ENCODE peak calls at places on chromosomes 1 and 21, in eight cellular contexts. X is esophagus squamous epithelium; N is kidney; G is adrenal gland; Q is A549; V is effector memory CD4-positive, alpha-beta T cell; H is colonic mucosa; I is thoracic aorta. K is an unnamed sample. For H3K4me1, the result is how much of the 10 kb centered on the place peaks cover.

GRCh38 chr1:26574690-26575349 is 45.3 kb downstream of the RPS6KA1 start:
- DNase-seq in X (no peak), N (peak), G (peak), Q (no peak), V (no peak), H (no peak), I (no peak), K (no peak)

GRCh38 chr1:151340870-151341754 is 5.9 kb downstream of the RFX5 start:
- DNase-seq in X (no peak), N (no peak), G (peak), Q (peak), V (peak), H (peak), I (no peak), K (peak)

GRCh38 chr1:6603851-6604558 is 1.3 kb upstream of the KLHL21 start:
- DNase-seq in X (no peak), N (peak), G (peak), Q (no peak), V (no peak), H (no peak), I (peak), K (no peak)

GRCh38 chr1:212118167-212118871 is 82.8 kb downstream of the DTL start:
- DNase-seq in X (no peak), N (no peak), G (no peak), Q (no peak), V (no peak), H (no peak), I (no peak), K (no peak)

GRCh38 chr1:62230724-62231123 is 36.1 kb downstream of the L1TD1 start:
- DNase-seq in X (no peak), N (no peak), G (no peak), Q (peak), V (no peak), H (no peak), I (no peak), K (no peak)

GRCh38 chr1:50458507-50458906 is 35.3 kb upstream of the DMRTA2 start:
- DNase-seq in X (no peak), N (no peak), G (no peak), Q (no peak), V (no peak), H (no peak), I (no peak), K (no peak)

GRCh38 chr21:31660134-31660565 is 657 bp downstream of the SOD1 start:
- DNase-seq in X (no peak), N (peak), G (no peak), Q (peak), V (no peak), H (peak), I (no peak), K (peak)

GRCh38 chr1:243917177-243917862 is 67.3 kb upstream of the AKT3 start:
- DNase-seq in X (no peak), N (peak), G (peak), Q (peak), V (no peak), H (peak), I (no peak), K (peak)

GRCh38 chr21:43937898-43938309 is 72.9 kb downstream of the AGPAT3 start:
- DNase-seq in X (no peak), N (no peak), G (no peak), Q (no peak), V (no peak), H (no peak), I (no peak), K (no peak)

GRCh38 chr1:175073054-175073453 is 5.4 kb downstream of the TNN start:
- DNase-seq in X (no peak), N (no peak), G (no peak), Q (no peak), V (no peak), H (no peak), I (no peak), K (no peak)

GRCh38 chr1:93695411-93696005 is 13.9 kb upstream of the BCAR3 start:
- DNase-seq in X (no peak), N (no peak), G (no peak), Q (no peak), V (no peak), H (no peak), I (no peak), K (no peak)

GRCh38 chr21:43340491-43341348 is 86.2 kb downstream of the SIK1 start:
- DNase-seq in X (no peak), N (no peak), G (peak), Q (peak), V (no peak), H (no peak), I (no peak), K (peak)

GRCh38 chr1:46747683-46748288 is 28.9 kb upstream of the EFCAB14 start:
- DNase-seq in X (no peak), N (no peak), G (peak), Q (peak), V (no peak), H (peak), I (no peak), K (peak)

GRCh38 chr1:55061706-55062321 is 22.5 kb downstream of the PCSK9 start:
- DNase-seq in X (no peak), N (no peak), G (no peak), Q (no peak), V (no peak), H (no peak), I (no peak), K (no peak)

GRCh38 chr1:187010571-187011309 is 182.0 kb downstream of the PLA2G4A start:
- DNase-seq in X (no peak), N (no peak), G (no peak), Q (no peak), V (no peak), H (no peak), I (no peak), K (no peak)

GRCh38 chr1:204327359-204327758 is 32.4 kb downstream of the PLEKHA6 start:
- DNase-seq in X (no peak), N (no peak), G (no peak), Q (no peak), V (no peak), H (no peak), I (no peak), K (no peak)

GRCh38 chr21:15820857-15821256 is 91.1 kb downstream of the USP25 start:
- DNase-seq in X (no peak), N (no peak), G (no peak), Q (no peak), V (no peak), H (no peak), I (no peak), K (no peak)

GRCh38 chr1:81125672-81126071 is 675.1 kb upstream of the ADGRL2 start:
- DNase-seq in X (no peak), N (no peak), G (no peak), Q (no peak), V (no peak), H (no peak), I (no peak), K (no peak)

GRCh38 chr21:35987475-35987874 is 72.9 kb downstream of the SETD4 start:
- DNase-seq in X (no peak), N (no peak), G (no peak), Q (no peak), V (no peak), H (no peak), I (no peak), K (peak)

GRCh38 chr1:101587749-101588148 is 350.9 kb downstream of the S1PR1 start:
- DNase-seq in X (no peak), N (peak), G (peak), Q (no peak), V (no peak), H (peak), I (no peak), K (peak)

GRCh38 chr1:220527279-220528048 is 472 bp upstream of the MARK1 start:
- DNase-seq in X (no peak), N (peak), G (no peak), Q (no peak), V (no peak), H (peak), I (no peak), K (peak)

GRCh38 chr1:156014829-156015228 is 5.9 kb downstream of the SSR2 start:
- DNase-seq in X (no peak), N (no peak), G (no peak), Q (no peak), V (no peak), H (no peak), I (no peak), K (no peak)

GRCh38 chr1:201042663-201043461 is 19.3 kb upstream of the KIF21B start:
- DNase-seq in X (peak), N (peak), G (peak), Q (peak), V (peak), H (peak), I (no peak), K (peak)

GRCh38 chr1:48916121-48917069 is 139.7 kb upstream of the BEND5 start:
- DNase-seq in X (no peak), N (no peak), G (peak), Q (peak), V (no peak), H (no peak), I (no peak), K (peak)

GRCh38 chr1:110618668-110619067 is 12.5 kb upstream of the KCNA2 start:
- DNase-seq in X (no peak), N (no peak), G (no peak), Q (no peak), V (no peak), H (no peak), I (no peak), K (no peak)

GRCh38 chr1:183655562-183656075 is 2.5 kb upstream of the APOBEC4 start:
- DNase-seq in X (no peak), N (peak), G (peak), Q (peak), V (peak), H (peak), I (peak), K (peak)

GRCh38 chr21:26966360-26966977 is 419 bp downstream of the ADAMTS5 start:
- DNase-seq in X (no peak), N (peak), G (no peak), Q (no peak), V (no peak), H (no peak), I (no peak), K (no peak)

GRCh38 chr1:155241069-155241679 is 14.1 kb downstream of the ENTREP3 start:
- DNase-seq in X (no peak), N (no peak), G (peak), Q (peak), V (peak), H (peak), I (no peak), K (peak)

GRCh38 chr1:239717097-239718051 is 331.0 kb downstream of the CHRM3 start:
- DNase-seq in X (no peak), N (no peak), G (no peak), Q (no peak), V (no peak), H (no peak), I (no peak), K (no peak)

GRCh38 chr1:236206548-236206947 is 64.2 kb downstream of the GPR137B start:
- DNase-seq in X (no peak), N (no peak), G (peak), Q (no peak), V (no peak), H (peak), I (no peak), K (no peak)

GRCh38 chr1:111406325-111406768 is 21.2 kb downstream of the OVGP1 start:
- DNase-seq in X (no peak), N (no peak), G (peak), Q (no peak), V (peak), H (peak), I (no peak), K (peak)

GRCh38 chr1:67701876-67702275 is 16.9 kb downstream of the GADD45A start:
- DNase-seq in X (no peak), N (no peak), G (no peak), Q (no peak), V (no peak), H (no peak), I (no peak), K (no peak)
- H3K27ac ChIP-seq in X (no peak), N (no peak), G (no peak), Q (no peak), V (no peak), H (no peak), I (no peak), K (no peak)

GRCh38 chr1:40382110-40382464 is 8.6 kb downstream of the SMAP2 start:
- DNase-seq in X (no peak), N (no peak), G (no peak), Q (no peak), V (no peak), H (no peak), I (no peak), K (no peak)
- H3K4me3 ChIP-seq in X (no peak), N (no peak), G (no peak), Q (no peak), V (peak), H (no peak), I (peak), K (no peak)

GRCh38 chr1:27885620-27886352 is 13.4 kb downstream of the THEMIS2 start:
- DNase-seq in X (no peak), N (no peak), G (peak), Q (no peak), V (no peak), H (no peak), I (no peak), K (no peak)
- H3K4me1 ChIP-seq in X (under half), N (under half), G (under half), Q (under half), V (under half), H (under half), I (under half), K (under half)

DNA sequence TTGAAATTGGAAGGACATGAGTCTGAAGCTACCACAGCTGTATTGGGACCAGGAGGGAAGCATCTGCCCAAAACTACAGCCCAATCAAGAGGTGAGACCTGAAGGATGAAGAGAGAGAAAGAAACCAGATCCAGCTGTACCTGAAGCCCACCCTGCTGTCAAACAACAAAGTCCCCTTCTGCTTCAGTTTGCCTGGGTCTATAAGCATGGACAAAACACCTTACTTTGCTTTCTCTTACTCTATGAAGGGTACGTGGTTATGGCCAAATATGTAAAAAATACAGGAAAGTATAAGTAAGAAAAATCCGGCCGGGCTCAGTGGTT is 26.4 kb downstream of the TOMM20 start:
- DNase-seq in X (no peak), N (no peak), G (no peak), Q (no peak), V (no peak), H (no peak), I (no peak), K (no peak)
- H3K27ac ChIP-seq in X (no peak), N (no peak), G (no peak), Q (no peak), V (no peak), H (no peak), I (no peak), K (no peak)

GRCh38 chr1:197911857-197912696 is 5.1 kb upstream of the LHX9 start:
- DNase-seq in X (no peak), N (no peak), G (no peak), Q (no peak), V (no peak), H (no peak), I (no peak), K (no peak)
- H3K4me3 ChIP-seq in X (peak), N (no peak), G (no peak), Q (peak), V (peak), H (no peak), I (peak), K (no peak)

DNA sequence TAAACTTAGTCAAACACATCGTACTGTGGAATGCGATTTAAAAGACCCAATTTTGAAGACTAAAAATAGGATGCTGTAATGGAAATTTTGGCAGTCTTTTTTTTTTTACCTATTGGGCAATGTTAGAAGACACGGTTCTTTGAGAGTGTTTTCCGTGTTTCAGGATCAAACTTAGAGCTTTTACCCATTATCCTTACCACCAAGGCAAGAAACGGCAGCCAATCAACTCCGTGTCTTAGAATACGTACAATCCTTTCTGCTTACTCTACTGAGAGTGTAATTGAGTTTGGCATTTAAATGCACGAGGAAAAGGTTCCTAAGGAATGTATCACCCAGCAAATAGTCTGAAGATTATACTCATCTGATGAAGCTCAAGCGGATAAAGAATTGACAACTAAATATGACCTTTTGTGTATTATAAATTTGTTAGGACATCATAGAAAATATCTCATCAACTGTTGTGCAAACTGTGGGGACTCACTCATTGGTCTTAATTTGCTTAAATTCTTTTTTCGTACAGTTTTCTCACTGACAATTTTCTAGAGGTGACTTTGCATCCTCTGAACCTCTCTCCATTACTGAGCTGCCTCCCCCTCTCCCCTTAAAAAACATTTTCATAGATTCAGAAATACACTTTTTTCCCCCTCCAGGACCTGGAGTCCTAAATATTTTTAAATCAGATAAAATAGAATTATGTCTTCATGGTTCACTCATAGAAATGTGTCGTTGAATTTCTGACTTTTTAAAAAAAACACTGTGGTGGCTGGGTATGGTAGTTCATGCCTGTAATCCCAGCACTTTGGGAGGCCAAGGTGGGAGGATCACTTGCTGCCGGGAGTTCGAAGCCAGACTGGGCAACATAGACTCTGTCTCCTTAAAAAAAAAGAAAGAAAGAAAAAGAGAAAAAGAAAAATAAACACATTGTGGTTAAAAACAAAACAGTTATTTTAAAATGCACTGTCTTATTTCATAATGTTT is 1.3 kb downstream of the CNST start:
- DNase-seq in X (no peak), N (peak), G (no peak), Q (no peak), V (no peak), H (no peak), I (no peak), K (peak)
- H3K4me1 ChIP-seq in X (under half), N (under half), G (half or more), Q (under half), V (under half), H (under half), I (half or more), K (under half)

GRCh38 chr1:84505167-84506001 is 802 bp upstream of the SPATA1 start:
- DNase-seq in X (no peak), N (no peak), G (peak), Q (peak), V (no peak), H (no peak), I (peak), K (peak)

GRCh38 chr1:84508510-84508909 is 2.1 kb upstream of the GNG5 start:
- DNase-seq in X (no peak), N (no peak), G (no peak), Q (no peak), V (no peak), H (no peak), I (no peak), K (no peak)

GRCh38 chr1:84504580-84505021 is 1.6 kb upstream of the SPATA1 start:
- DNase-seq in X (no peak), N (no peak), G (no peak), Q (no peak), V (no peak), H (no peak), I (no peak), K (peak)

GRCh38 chr1:84506729-84507453 is 510 bp upstream of the GNG5 start:
- DNase-seq in X (no peak), N (no peak), G (no peak), Q (no peak), V (no peak), H (no peak), I (no peak), K (no peak)

GRCh38 chr1:84506002-84506728 is at the start of the genes GNG5 and SPATA1:
- DNase-seq in X (peak), N (peak), G (peak), Q (peak), V (peak), H (peak), I (peak), K (peak)
- H3K27ac ChIP-seq in X (peak), N (peak), G (peak), Q (peak), V (peak), H (peak), I (peak), K (peak)

DNA sequence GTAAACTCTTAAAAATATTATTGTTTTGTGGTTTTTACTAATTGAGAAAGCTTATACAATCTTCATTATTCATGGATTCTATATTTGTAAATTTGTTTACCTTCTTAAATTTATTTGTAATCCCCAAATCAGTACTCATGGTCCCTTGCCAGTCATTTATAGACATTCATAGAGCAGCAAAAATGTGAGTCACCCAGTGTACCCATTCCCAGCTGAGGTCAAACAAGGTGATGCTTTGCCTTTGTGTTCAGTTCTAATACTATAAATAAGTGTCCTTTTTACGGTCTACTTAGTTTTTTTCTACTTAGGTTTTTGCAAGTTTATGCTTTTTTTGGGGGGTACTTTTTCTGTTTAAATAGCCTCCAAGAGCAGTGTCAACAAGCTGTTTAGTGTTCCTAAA is 36.1 kb downstream of the SORT1 start:
- DNase-seq in X (no peak), N (no peak), G (no peak), Q (no peak), V (no peak), H (no peak), I (no peak), K (no peak)
- H3K4me3 ChIP-seq in X (no peak), N (no peak), G (no peak), Q (no peak), V (no peak), H (no peak), I (peak), K (no peak)

DNA sequence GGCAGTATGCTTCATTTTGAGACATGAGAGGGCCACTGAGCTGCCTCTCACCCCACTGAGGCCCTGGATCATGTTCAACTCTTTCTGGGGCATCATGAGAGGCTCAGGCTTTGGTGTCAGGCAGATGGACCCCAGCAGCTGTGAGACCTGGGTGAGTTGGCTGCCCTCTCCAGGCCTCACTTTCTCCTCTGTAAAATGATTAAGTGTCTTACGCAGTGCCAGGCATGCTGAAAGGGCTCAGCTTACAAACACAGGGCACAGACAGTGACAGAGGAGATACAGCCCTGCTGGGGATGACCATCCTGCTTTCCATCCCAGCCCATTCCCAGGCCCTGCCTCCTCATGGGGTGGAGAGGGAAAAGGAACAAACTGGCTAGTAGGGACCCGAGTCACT is 387.4 kb downstream of the MATN1 start:
- DNase-seq in X (no peak), N (no peak), G (no peak), Q (no peak), V (no peak), H (no peak), I (no peak), K (no peak)
- H3K4me1 ChIP-seq in X (under half), N (under half), G (under half), Q (under half), V (under half), H (under half), I (under half), K (under half)